ENCODE peak calls at places on chromosomes 12 and 14, in nine cellular contexts. One of them, this sample, is unnamed.

GRCh38 chr12:53378222-53378621 is 1.8 kb upstream of the SP1 start:
- DNase-seq in G401: no peak
- DNase-seq in stimulated activated naive CD4-positive, alpha-beta T cell treated with Interleukin-2 at 50 U/mL for 16 hours: no peak
- DNase-seq in fibroblast of mammary gland: no peak
- DNase-seq in substantia nigra: no peak
- DNase-seq in HFFc6: no peak
- DNase-seq in ELR: no peak
- DNase-seq in naive B cell: no peak
- DNase-seq in COR-L47: no peak
- DNase-seq in this sample: no peak

GRCh38 chr14:104587641-104588040 is 8.1 kb downstream of the C14orf180 start:
- DNase-seq in stimulated activated naive CD4-positive, alpha-beta T cell treated with Interleukin-2 at 50 U/mL for 16 hours: no peak
- DNase-seq in G401: no peak
- DNase-seq in HFFc6: no peak
- DNase-seq in ELR: no peak
- DNase-seq in substantia nigra: no peak
- DNase-seq in COR-L47: no peak
- DNase-seq in naive B cell: no peak
- DNase-seq in fibroblast of mammary gland: no peak
- DNase-seq in this sample: no peak

GRCh38 chr14:61177279-61178225 is 103.6 kb downstream of the TMEM30B start:
- DNase-seq in G401: no peak
- DNase-seq in fibroblast of mammary gland: no peak
- DNase-seq in HFFc6: no peak
- DNase-seq in naive B cell: no peak
- DNase-seq in COR-L47: no peak
- DNase-seq in substantia nigra: no peak
- DNase-seq in stimulated activated naive CD4-positive, alpha-beta T cell treated with Interleukin-2 at 50 U/mL for 16 hours: no peak
- DNase-seq in ELR: peak; percentile 48
- DNase-seq in this sample: no peak

GRCh38 chr12:93602897-93603668 is 30.6 kb downstream of the SOCS2 start:
- DNase-seq in fibroblast of mammary gland: no peak
- DNase-seq in G401: no peak
- DNase-seq in substantia nigra: no peak
- DNase-seq in stimulated activated naive CD4-positive, alpha-beta T cell treated with Interleukin-2 at 50 U/mL for 16 hours: no peak
- DNase-seq in HFFc6: no peak
- DNase-seq in ELR: no peak
- DNase-seq in naive B cell: no peak
- DNase-seq in COR-L47: no peak
- DNase-seq in this sample: no peak

GRCh38 chr12:10070380-10070779 is 28.4 kb downstream of the CLEC1A start:
- DNase-seq in stimulated activated naive CD4-positive, alpha-beta T cell treated with Interleukin-2 at 50 U/mL for 16 hours: no peak
- DNase-seq in COR-L47: no peak
- DNase-seq in fibroblast of mammary gland: no peak
- DNase-seq in substantia nigra: no peak
- DNase-seq in HFFc6: no peak
- DNase-seq in naive B cell: no peak
- DNase-seq in ELR: no peak
- DNase-seq in G401: no peak
- DNase-seq in this sample: no peak

GRCh38 chr12:106582661-106583577 is at the start of gene RFX4:
- DNase-seq in COR-L47: peak; percentile 35
- DNase-seq in naive B cell: no peak
- DNase-seq in ELR: peak; percentile 13
- DNase-seq in HFFc6: no peak
- DNase-seq in fibroblast of mammary gland: no peak
- DNase-seq in G401: peak; percentile 20
- DNase-seq in substantia nigra: peak; percentile 64
- DNase-seq in stimulated activated naive CD4-positive, alpha-beta T cell treated with Interleukin-2 at 50 U/mL for 16 hours: no peak
- DNase-seq in this sample: no peak

GRCh38 chr12:62803756-62804155 is 131.2 kb downstream of the PPM1H start:
- DNase-seq in stimulated activated naive CD4-positive, alpha-beta T cell treated with Interleukin-2 at 50 U/mL for 16 hours: no peak
- DNase-seq in naive B cell: no peak
- DNase-seq in HFFc6: no peak
- DNase-seq in fibroblast of mammary gland: no peak
- DNase-seq in G401: no peak
- DNase-seq in substantia nigra: no peak
- DNase-seq in COR-L47: no peak
- DNase-seq in ELR: no peak
- DNase-seq in this sample: no peak

GRCh38 chr12:123034865-123035264 is 54.4 kb downstream of the ARL6IP4 start:
- DNase-seq in HFFc6: peak; percentile 58
- DNase-seq in substantia nigra: no peak
- DNase-seq in fibroblast of mammary gland: peak; percentile 84
- DNase-seq in naive B cell: no peak
- DNase-seq in stimulated activated naive CD4-positive, alpha-beta T cell treated with Interleukin-2 at 50 U/mL for 16 hours: no peak
- DNase-seq in COR-L47: no peak
- DNase-seq in ELR: peak; percentile 87
- DNase-seq in G401: no peak
- DNase-seq in this sample: no peak

GRCh38 chr14:98288825-98289224 is 983.2 kb downstream of the BCL11B start:
- DNase-seq in naive B cell: no peak
- DNase-seq in G401: no peak
- DNase-seq in ELR: no peak
- DNase-seq in substantia nigra: no peak
- DNase-seq in HFFc6: no peak
- DNase-seq in stimulated activated naive CD4-positive, alpha-beta T cell treated with Interleukin-2 at 50 U/mL for 16 hours: no peak
- DNase-seq in COR-L47: no peak
- DNase-seq in fibroblast of mammary gland: no peak
- DNase-seq in this sample: no peak

GRCh38 chr12:47818382-47818700 is 1.4 kb downstream of the HDAC7 start:
- DNase-seq in HFFc6: no peak
- DNase-seq in fibroblast of mammary gland: no peak
- DNase-seq in naive B cell: no peak
- DNase-seq in COR-L47: no peak
- DNase-seq in ELR: peak; percentile 56
- DNase-seq in G401: peak; percentile 35
- DNase-seq in substantia nigra: no peak
- DNase-seq in stimulated activated naive CD4-positive, alpha-beta T cell treated with Interleukin-2 at 50 U/mL for 16 hours: no peak
- DNase-seq in this sample: no peak

GRCh38 chr14:94180655-94181271 is 6.6 kb downstream of the PPP4R4 start:
- DNase-seq in naive B cell: peak; percentile 60
- DNase-seq in fibroblast of mammary gland: peak; percentile 52
- DNase-seq in stimulated activated naive CD4-positive, alpha-beta T cell treated with Interleukin-2 at 50 U/mL for 16 hours: no peak
- DNase-seq in HFFc6: peak; percentile 17
- DNase-seq in ELR: peak; percentile 82
- DNase-seq in COR-L47: peak; percentile 38
- DNase-seq in G401: peak; percentile 57
- DNase-seq in substantia nigra: no peak
- DNase-seq in this sample: peak; percentile 35

GRCh38 chr14:95043314-95043713 is 114.0 kb downstream of the DICER1 start:
- DNase-seq in substantia nigra: no peak
- DNase-seq in fibroblast of mammary gland: no peak
- DNase-seq in ELR: no peak
- DNase-seq in G401: no peak
- DNase-seq in COR-L47: no peak
- DNase-seq in stimulated activated naive CD4-positive, alpha-beta T cell treated with Interleukin-2 at 50 U/mL for 16 hours: no peak
- DNase-seq in HFFc6: no peak
- DNase-seq in naive B cell: no peak
- DNase-seq in this sample: no peak

GRCh38 chr14:59918824-59919581 is 941 bp upstream of the LRRC9 start:
- DNase-seq in COR-L47: peak; percentile 18
- DNase-seq in substantia nigra: no peak
- DNase-seq in naive B cell: no peak
- DNase-seq in fibroblast of mammary gland: peak; percentile 49
- DNase-seq in HFFc6: peak; percentile 18
- DNase-seq in G401: peak; percentile 79
- DNase-seq in ELR: peak; percentile 56
- DNase-seq in stimulated activated naive CD4-positive, alpha-beta T cell treated with Interleukin-2 at 50 U/mL for 16 hours: no peak
- DNase-seq in this sample: peak; percentile 42

GRCh38 chr12:81211306-81211705 is 133.4 kb downstream of the ACSS3 start:
- DNase-seq in naive B cell: no peak
- DNase-seq in stimulated activated naive CD4-positive, alpha-beta T cell treated with Interleukin-2 at 50 U/mL for 16 hours: no peak
- DNase-seq in substantia nigra: no peak
- DNase-seq in G401: no peak
- DNase-seq in HFFc6: no peak
- DNase-seq in ELR: no peak
- DNase-seq in fibroblast of mammary gland: no peak
- DNase-seq in COR-L47: no peak
- DNase-seq in this sample: no peak

GRCh38 chr14:105155681-105156413 is 12.7 kb downstream of the JAG2 start:
- DNase-seq in HFFc6: no peak
- DNase-seq in stimulated activated naive CD4-positive, alpha-beta T cell treated with Interleukin-2 at 50 U/mL for 16 hours: no peak
- DNase-seq in COR-L47: no peak
- DNase-seq in substantia nigra: no peak
- DNase-seq in G401: no peak
- DNase-seq in ELR: no peak
- DNase-seq in naive B cell: no peak
- DNase-seq in fibroblast of mammary gland: no peak
- DNase-seq in this sample: no peak

GRCh38 chr12:131090254-131091210 is 136.8 kb downstream of the ADGRD1 start:
- DNase-seq in G401: no peak
- DNase-seq in naive B cell: no peak
- DNase-seq in stimulated activated naive CD4-positive, alpha-beta T cell treated with Interleukin-2 at 50 U/mL for 16 hours: no peak
- DNase-seq in COR-L47: no peak
- DNase-seq in substantia nigra: no peak
- DNase-seq in HFFc6: no peak
- DNase-seq in ELR: no peak
- DNase-seq in fibroblast of mammary gland: no peak
- DNase-seq in this sample: no peak

GRCh38 chr12:52419656-52420055 is 13.5 kb upstream of the KRT82 start:
- DNase-seq in ELR: no peak
- DNase-seq in substantia nigra: no peak
- DNase-seq in G401: no peak
- DNase-seq in stimulated activated naive CD4-positive, alpha-beta T cell treated with Interleukin-2 at 50 U/mL for 16 hours: no peak
- DNase-seq in HFFc6: no peak
- DNase-seq in COR-L47: no peak
- DNase-seq in fibroblast of mammary gland: peak; percentile 31
- DNase-seq in naive B cell: no peak
- DNase-seq in this sample: no peak

GRCh38 chr14:60721331-60722162 is 2.6 kb downstream of the SIX4 start:
- DNase-seq in fibroblast of mammary gland: peak; percentile 68
- DNase-seq in COR-L47: peak; percentile 34
- DNase-seq in HFFc6: peak; percentile 47
- DNase-seq in stimulated activated naive CD4-positive, alpha-beta T cell treated with Interleukin-2 at 50 U/mL for 16 hours: peak; percentile 49
- DNase-seq in G401: peak; percentile 58
- DNase-seq in ELR: peak; percentile 80
- DNase-seq in naive B cell: peak; percentile 21
- DNase-seq in substantia nigra: no peak
- DNase-seq in this sample: peak; percentile 59

GRCh38 chr14:74698471-74698870 is 14.4 kb downstream of the AREL1 start:
- DNase-seq in stimulated activated naive CD4-positive, alpha-beta T cell treated with Interleukin-2 at 50 U/mL for 16 hours: no peak
- DNase-seq in substantia nigra: no peak
- DNase-seq in ELR: peak; percentile 13
- DNase-seq in G401: no peak
- DNase-seq in COR-L47: no peak
- DNase-seq in naive B cell: no peak
- DNase-seq in HFFc6: no peak
- DNase-seq in fibroblast of mammary gland: no peak
- DNase-seq in this sample: no peak

GRCh38 chr14:95318870-95319311 is 817 bp downstream of the CLMN start:
- DNase-seq in G401: no peak
- DNase-seq in stimulated activated naive CD4-positive, alpha-beta T cell treated with Interleukin-2 at 50 U/mL for 16 hours: no peak
- DNase-seq in naive B cell: peak; percentile 36
- DNase-seq in HFFc6: no peak
- DNase-seq in substantia nigra: no peak
- DNase-seq in fibroblast of mammary gland: no peak
- DNase-seq in ELR: no peak
- DNase-seq in COR-L47: no peak
- DNase-seq in this sample: no peak

GRCh38 chr12:88172844-88173407 is 30.8 kb downstream of the TMTC3 start:
- DNase-seq in naive B cell: no peak
- DNase-seq in ELR: peak; percentile 86
- DNase-seq in G401: no peak
- DNase-seq in HFFc6: peak; percentile 57
- DNase-seq in COR-L47: no peak
- DNase-seq in substantia nigra: no peak
- DNase-seq in fibroblast of mammary gland: peak; percentile 59
- DNase-seq in stimulated activated naive CD4-positive, alpha-beta T cell treated with Interleukin-2 at 50 U/mL for 16 hours: no peak
- DNase-seq in this sample: no peak

GRCh38 chr14:68471964-68472508 is 320.8 kb downstream of the ZFP36L1 start:
- DNase-seq in naive B cell: no peak
- DNase-seq in G401: no peak
- DNase-seq in stimulated activated naive CD4-positive, alpha-beta T cell treated with Interleukin-2 at 50 U/mL for 16 hours: no peak
- DNase-seq in fibroblast of mammary gland: no peak
- DNase-seq in COR-L47: no peak
- DNase-seq in substantia nigra: no peak
- DNase-seq in ELR: no peak
- DNase-seq in HFFc6: no peak
- DNase-seq in this sample: no peak

GRCh38 chr12:116597886-116598285 is 38.7 kb downstream of the MAP1LC3B2 start:
- DNase-seq in fibroblast of mammary gland: no peak
- DNase-seq in HFFc6: peak; percentile 32
- DNase-seq in G401: no peak
- DNase-seq in substantia nigra: no peak
- DNase-seq in stimulated activated naive CD4-positive, alpha-beta T cell treated with Interleukin-2 at 50 U/mL for 16 hours: no peak
- DNase-seq in naive B cell: no peak
- DNase-seq in ELR: peak; percentile 37
- DNase-seq in COR-L47: no peak
- DNase-seq in this sample: no peak

GRCh38 chr14:106037380-106037779 is 511.0 kb downstream of the TMEM121 start:
- DNase-seq in naive B cell: no peak
- DNase-seq in substantia nigra: no peak
- DNase-seq in G401: no peak
- DNase-seq in HFFc6: no peak
- DNase-seq in COR-L47: peak; percentile 4
- DNase-seq in stimulated activated naive CD4-positive, alpha-beta T cell treated with Interleukin-2 at 50 U/mL for 16 hours: no peak
- DNase-seq in fibroblast of mammary gland: no peak
- DNase-seq in ELR: no peak
- DNase-seq in this sample: no peak

GRCh38 chr14:101740981-101741380 is 20.5 kb upstream of the PPP2R5C start:
- DNase-seq in naive B cell: no peak
- DNase-seq in fibroblast of mammary gland: no peak
- DNase-seq in substantia nigra: no peak
- DNase-seq in COR-L47: no peak
- DNase-seq in ELR: no peak
- DNase-seq in G401: no peak
- DNase-seq in HFFc6: no peak
- DNase-seq in stimulated activated naive CD4-positive, alpha-beta T cell treated with Interleukin-2 at 50 U/mL for 16 hours: no peak
- DNase-seq in this sample: no peak

GRCh38 chr14:43204816-43205215 is 1302.3 kb downstream of the FSCB start:
- DNase-seq in G401: no peak
- DNase-seq in fibroblast of mammary gland: no peak
- DNase-seq in stimulated activated naive CD4-positive, alpha-beta T cell treated with Interleukin-2 at 50 U/mL for 16 hours: no peak
- DNase-seq in HFFc6: no peak
- DNase-seq in ELR: peak; percentile 7
- DNase-seq in naive B cell: no peak
- DNase-seq in COR-L47: no peak
- DNase-seq in substantia nigra: no peak
- DNase-seq in this sample: no peak

GRCh38 chr12:92085483-92086040 is 60.1 kb downstream of the BTG1 start:
- DNase-seq in fibroblast of mammary gland: no peak
- DNase-seq in G401: no peak
- DNase-seq in substantia nigra: no peak
- DNase-seq in ELR: no peak
- DNase-seq in HFFc6: no peak
- DNase-seq in naive B cell: no peak
- DNase-seq in stimulated activated naive CD4-positive, alpha-beta T cell treated with Interleukin-2 at 50 U/mL for 16 hours: no peak
- DNase-seq in COR-L47: no peak
- DNase-seq in this sample: no peak

GRCh38 chr12:117874842-117875434 is 93.9 kb downstream of the KSR2 start:
- DNase-seq in HFFc6: peak; percentile 40
- DNase-seq in COR-L47: peak; percentile 63
- DNase-seq in stimulated activated naive CD4-positive, alpha-beta T cell treated with Interleukin-2 at 50 U/mL for 16 hours: peak; percentile 62
- DNase-seq in naive B cell: peak; percentile 36
- DNase-seq in ELR: peak; percentile 78
- DNase-seq in substantia nigra: peak; percentile 17
- DNase-seq in fibroblast of mammary gland: peak; percentile 57
- DNase-seq in G401: peak; percentile 88
- DNase-seq in this sample: peak; percentile 72

GRCh38 chr14:102591372-102591943 is 991 bp upstream of the RCOR1 start:
- DNase-seq in fibroblast of mammary gland: peak; percentile 27
- DNase-seq in ELR: peak; percentile 63
- DNase-seq in HFFc6: no peak
- DNase-seq in stimulated activated naive CD4-positive, alpha-beta T cell treated with Interleukin-2 at 50 U/mL for 16 hours: no peak
- DNase-seq in substantia nigra: peak; percentile 27
- DNase-seq in G401: peak; percentile 40
- DNase-seq in COR-L47: peak; percentile 44
- DNase-seq in naive B cell: no peak
- DNase-seq in this sample: no peak